ENCODE peak calls at places on chromosome X, in four cellular contexts. O is heart left ventricle, B is ovary, L is mucosa of descending colon. V is an unnamed sample.

GRCh38 chrX:3461824-3462508 is 115.5 kb upstream of the MXRA5 start:
- DNase-seq in O (no peak), B (no peak), L (no peak), V (no peak)

GRCh38 chrX:45077748-45078424 is 122.8 kb downstream of the DIPK2B start:
- DNase-seq in O (no peak), B (no peak), L (no peak), V (no peak)

GRCh38 chrX:1262369-1262768 is 6.2 kb upstream of the CSF2RA start:
- DNase-seq in O (no peak), B (no peak), L (peak; percentile 6), V (no peak)

GRCh38 chrX:107537815-107538214 is 88.4 kb downstream of the FRMPD3 start:
- DNase-seq in O (no peak), B (no peak), L (no peak), V (no peak)

GRCh38 chrX:153351981-153352380 is 18.0 kb downstream of the ZNF275 start:
- DNase-seq in O (no peak), B (no peak), L (no peak), V (no peak)

GRCh38 chrX:40651620-40652223 is 4.4 kb upstream of the CXorf38 start:
- DNase-seq in O (peak; percentile 70), B (peak; percentile 67), L (no peak), V (peak; percentile 55)

GRCh38 chrX:150299579-150299978 is 63.5 kb upstream of the MAMLD1 start:
- DNase-seq in O (no peak), B (no peak), L (no peak), V (no peak)

GRCh38 chrX:69503228-69503834 is 795 bp upstream of the NALF2 start:
- DNase-seq in O (no peak), B (no peak), L (no peak), V (no peak)

GRCh38 chrX:147912093-147912801 is 528 bp downstream of the FMR1 start:
- DNase-seq in O (peak; percentile 41), B (peak; percentile 59), L (peak; percentile 61), V (peak; percentile 6)

GRCh38 chrX:71618787-71619186 is 476 bp upstream of the CXCR3 start:
- DNase-seq in O (no peak), B (no peak), L (no peak), V (no peak)

GRCh38 chrX:105190252-105190853 is 30.1 kb downstream of the TEX13A start:
- DNase-seq in O (no peak), B (no peak), L (no peak), V (peak; percentile 3)

GRCh38 chrX:413322-414201 is 26.9 kb upstream of the PPP2R3B start:
- DNase-seq in O (peak; percentile 87), B (no peak), L (no peak), V (peak; percentile 74)

GRCh38 chrX:129585691-129586090 is 45.6 kb downstream of the OCRL start:
- DNase-seq in O (no peak), B (no peak), L (no peak), V (no peak)

GRCh38 chrX:38312436-38312835 is 14.9 kb downstream of the RPGR start:
- DNase-seq in O (no peak), B (no peak), L (no peak), V (no peak)

GRCh38 chrX:41468647-41469323 is 21.6 kb downstream of the NYX start:
- DNase-seq in O (no peak), B (no peak), L (no peak), V (no peak)

GRCh38 chrX:30577362-30577961 is at the start of gene TASL:
- DNase-seq in O (no peak), B (no peak), L (no peak), V (no peak)

GRCh38 chrX:16870095-16870860 is at the start of gene RBBP7:
- DNase-seq in O (peak; percentile 96), B (peak; percentile 98), L (peak; percentile 97), V (peak; percentile 90)

GRCh38 chrX:37846141-37846540 is 1.2 kb downstream of the DYNLT3 start:
- DNase-seq in O (no peak), B (no peak), L (no peak), V (no peak)

GRCh38 chrX:40176256-40176978 is 78.7 kb upstream of the BCOR start:
- DNase-seq in O (peak; percentile 79), B (peak; percentile 81), L (peak; percentile 87), V (peak; percentile 77)

GRCh38 chrX:124217289-124218251 is 114.9 kb upstream of the TEX13D start:
- DNase-seq in O (peak; percentile 29), B (no peak), L (no peak), V (no peak)

GRCh38 chrX:9339603-9340569 is 125.0 kb upstream of the TBL1X start:
- DNase-seq in O (peak; percentile 68), B (peak; percentile 48), L (no peak), V (peak; percentile 47)

GRCh38 chrX:38220024-38220935 is at the start of gene SRPX:
- DNase-seq in O (peak; percentile 38), B (peak; percentile 32), L (peak; percentile 50), V (peak; percentile 27)

GRCh38 chrX:43552703-43553102 is 103.4 kb upstream of the MAOA start:
- DNase-seq in O (no peak), B (no peak), L (no peak), V (no peak)

GRCh38 chrX:24646745-24647182 is 383 bp downstream of the PCYT1B start:
- DNase-seq in O (no peak), B (no peak), L (no peak), V (no peak)

GRCh38 chrX:124086411-124086810 is 124.9 kb downstream of the STAG2 start:
- DNase-seq in O (no peak), B (no peak), L (no peak), V (no peak)

GRCh38 chrX:107747596-107748161 is 27.9 kb downstream of the TSC22D3 start:
- DNase-seq in O (no peak), B (no peak), L (no peak), V (no peak)

GRCh38 chrX:44675364-44676024 is 132.8 kb upstream of the FUNDC1 start:
- DNase-seq in O (peak; percentile 57), B (peak; percentile 65), L (peak; percentile 58), V (peak; percentile 13)

GRCh38 chrX:130111220-130111934 is 1.1 kb upstream of the ELF4 start:
- DNase-seq in O (no peak), B (peak; percentile 54), L (peak; percentile 60), V (no peak)

GRCh38 chrX:134849390-134849789 is 141.4 kb upstream of the SMIM10 start:
- DNase-seq in O (no peak), B (no peak), L (no peak), V (no peak)

GRCh38 chrX:55056820-55057690 is 17.8 kb upstream of the PAGE2B start:
- DNase-seq in O (no peak), B (no peak), L (no peak), V (no peak)

GRCh38 chrX:70196961-70197805 is 19.9 kb downstream of the DGAT2L6 start:
- DNase-seq in O (no peak), B (no peak), L (no peak), V (no peak)

GRCh38 chrX:79719568-79720231 is 294.9 kb upstream of the TBX22 start:
- DNase-seq in O (no peak), B (no peak), L (no peak), V (no peak)

GRCh38 chrX:24777660-24778059 is 83.9 kb downstream of the POLA1 start:
- DNase-seq in O (no peak), B (no peak), L (no peak), V (no peak)

GRCh38 chrX:1358793-1359476 is 22.4 kb downstream of the IL3RA start:
- DNase-seq in O (no peak), B (peak; percentile 17), L (peak; percentile 5), V (no peak)

GRCh38 chrX:10726647-10727046 is 106.3 kb upstream of the MID1 start:
- DNase-seq in O (no peak), B (no peak), L (no peak), V (no peak)

GRCh38 chrX:10725071-10725470 is 104.7 kb upstream of the MID1 start:
- DNase-seq in O (no peak), B (no peak), L (no peak), V (no peak)

DNA sequence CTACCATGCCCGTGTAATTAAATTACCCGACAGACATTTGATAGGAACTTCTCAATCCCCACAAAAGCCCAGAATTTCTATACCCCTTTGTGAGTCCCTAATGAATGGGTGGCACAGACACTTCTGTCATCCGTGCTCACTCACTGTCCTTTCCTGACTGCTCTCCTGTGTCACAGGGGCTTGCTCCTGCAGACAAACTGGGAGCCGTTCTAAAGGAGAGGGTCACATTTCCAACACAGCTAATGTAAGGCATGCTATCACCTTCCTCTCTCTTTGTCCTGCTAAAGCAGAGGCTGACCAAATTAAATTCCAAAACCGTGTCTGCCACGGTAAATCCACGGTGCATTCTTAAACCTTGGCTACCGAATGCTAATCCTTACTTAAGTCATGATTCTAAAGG is 108.6 kb upstream of the MID1 start:
- DNase-seq in O (no peak), B (no peak), L (no peak), V (no peak)
- TF ChIP-seq CTCF in O (no peak), B (no peak), L (no peak), V (no peak)

GRCh38 chrX:47633671-47634590 is 4.2 kb upstream of the CFP start:
- DNase-seq in O (no peak), B (no peak), L (no peak), V (no peak)

GRCh38 chrX:47631676-47632075 is 1.9 kb upstream of the CFP start:
- DNase-seq in O (no peak), B (no peak), L (no peak), V (no peak)

GRCh38 chrX:47637546-47638195 is 7.9 kb upstream of the CFP start:
- DNase-seq in O (peak; percentile 54), B (peak; percentile 66), L (no peak), V (peak; percentile 32)

GRCh38 chrX:47632664-47633063 is 2.9 kb upstream of the CFP start:
- DNase-seq in O (no peak), B (no peak), L (no peak), V (no peak)

GRCh38 chrX:47634871-47635575 is 5.3 kb upstream of the CFP start:
- DNase-seq in O (no peak), B (no peak), L (no peak), V (no peak)
- H3K9me3 ChIP-seq in O (no peaks in the 10 kb centered on the region), B (no peaks in the 10 kb centered on the region), L (no peaks in the 10 kb centered on the region), V (no peaks in the 10 kb centered on the region)

GRCh38 chrX:12113321-12113720 is 25.0 kb upstream of the FRMPD4 start:
- DNase-seq in O (no peak), B (no peak), L (no peak), V (no peak)

GRCh38 chrX:12118134-12118533 is 20.1 kb upstream of the FRMPD4 start:
- DNase-seq in O (no peak), B (no peak), L (no peak), V (no peak)

GRCh38 chrX:12115377-12115776 is 22.9 kb upstream of the FRMPD4 start:
- DNase-seq in O (no peak), B (no peak), L (no peak), V (no peak)
- TF ChIP-seq CTCF in O (no peak), B (no peak), L (no peak), V (no peak)

DNA sequence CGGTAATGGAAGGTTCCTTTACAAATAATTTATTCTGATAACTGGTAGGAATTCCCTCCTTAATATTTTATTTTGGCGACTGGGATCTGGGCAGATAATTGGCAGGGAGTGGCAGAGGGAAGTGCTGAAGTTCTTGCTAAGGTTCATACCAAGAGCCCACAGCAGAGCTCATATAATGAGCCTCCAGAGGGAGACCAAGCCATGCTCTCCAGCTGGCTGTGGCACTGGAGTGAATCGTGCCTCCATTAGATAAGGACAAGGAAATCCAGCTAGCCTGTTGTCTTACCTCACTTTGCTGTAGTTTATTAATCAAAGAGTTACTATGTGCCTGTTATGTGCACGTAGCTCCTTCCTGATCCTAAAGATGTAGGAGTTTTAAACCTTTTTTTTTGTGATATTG is 1.3 kb downstream of the ASB12 start:
- DNase-seq in O (no peak), B (no peak), L (no peak), V (no peak)
- H3K9me3 ChIP-seq in O (no peaks in the 10 kb centered on the region), B (no peaks in the 10 kb centered on the region), L (no peaks in the 10 kb centered on the region), V (no peaks in the 10 kb centered on the region)